ENCODE peak calls at places on chromosome 13, in six cellular contexts. E is sigmoid colon, X is progenitor cell of endocrine pancreas, H is IMR-90, M is testis, N is dorsolateral prefrontal cortex. L is an unnamed sample.

GRCh38 chr13:114152831-114153371 is 20.5 kb upstream of the RASA3 start:
- DNase-seq in H (no peak), X (no peak), N (no peak), E (no peak), M (no peak), L (no peak)

GRCh38 chr13:111480976-111481375 is 160.5 kb downstream of the TEX29 start:
- DNase-seq in N (no peak), M (no peak), E (no peak), X (no peak), H (no peak), L (no peak)

GRCh38 chr13:44331912-44332840 is 41.4 kb upstream of the SERP2 start:
- DNase-seq in H (peak; percentile 84), M (peak; percentile 76), E (peak; percentile 95), X (no peak), N (peak; percentile 53), L (no peak)

GRCh38 chr13:80973721-80974120 is 632.8 kb upstream of the SPRY2 start:
- DNase-seq in X (no peak), E (no peak), M (no peak), H (no peak), N (no peak), L (no peak)

GRCh38 chr13:84645196-84646071 is 763.2 kb upstream of the SLITRK1 start:
- DNase-seq in X (no peak), N (no peak), M (no peak), H (peak; percentile 71), E (no peak), L (no peak)

GRCh38 chr13:99981115-99982020 is at the start of gene ZIC2:
- DNase-seq in X (no peak), N (no peak), H (no peak), M (no peak), E (no peak), L (no peak)

GRCh38 chr13:41651413-41652068 is 194.2 kb downstream of the RGCC start:
- DNase-seq in H (no peak), N (no peak), X (no peak), E (no peak), M (no peak), L (no peak)

GRCh38 chr13:112545866-112546265 is 42.1 kb downstream of the TUBGCP3 start:
- DNase-seq in X (no peak), H (peak; percentile 92), E (no peak), M (no peak), N (no peak), L (no peak)

GRCh38 chr13:50893211-50893852 is 16.3 kb upstream of the RNASEH2B start:
- DNase-seq in X (no peak), E (no peak), M (no peak), N (no peak), H (peak; percentile 19), L (no peak)

GRCh38 chr13:68125087-68125480 is 894.9 kb upstream of the PCDH9 start:
- DNase-seq in E (no peak), M (no peak), N (no peak), X (no peak), H (no peak), L (no peak)

GRCh38 chr13:110520431-110521295 is 40.9 kb downstream of the RAB20 start:
- DNase-seq in N (no peak), H (peak; percentile 53), M (peak; percentile 89), E (peak; percentile 94), X (no peak), L (no peak)

DNA sequence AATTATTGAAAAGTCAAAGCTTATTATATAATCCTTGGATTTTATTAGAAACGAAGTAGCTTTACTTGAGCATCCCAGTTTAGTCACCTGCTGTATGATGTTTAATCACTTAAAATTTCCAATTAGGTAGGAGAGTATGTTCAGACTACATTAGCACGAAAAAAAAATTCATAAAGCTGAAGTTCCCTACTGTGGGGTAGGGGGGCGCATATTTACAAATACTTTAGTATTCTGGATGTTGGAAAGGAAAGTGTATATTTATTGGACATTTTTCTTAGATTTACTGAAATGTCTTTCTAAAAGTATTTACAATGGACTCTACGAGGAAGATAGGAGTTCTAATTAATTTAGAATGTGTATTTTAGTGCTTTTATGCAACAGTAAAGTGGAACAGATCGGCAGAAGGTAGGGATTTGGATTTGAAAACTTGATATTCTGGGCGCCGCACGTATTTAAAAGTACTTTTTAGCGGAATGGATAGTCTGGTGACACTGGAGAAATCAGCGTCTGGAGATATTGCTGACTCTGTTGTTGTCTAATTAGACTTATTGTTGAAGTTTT is 1.9 kb downstream of the CDK8 start:
- DNase-seq in X (no peak), N (no peak), H (peak; percentile 4), M (no peak), E (no peak), L (no peak)
- TF ChIP-seq CTCF in X (peak; percentile 43), N (no peak), H (peak; percentile 31), M (peak; percentile 26), E (no peak), L (peak; percentile 37)

DNA sequence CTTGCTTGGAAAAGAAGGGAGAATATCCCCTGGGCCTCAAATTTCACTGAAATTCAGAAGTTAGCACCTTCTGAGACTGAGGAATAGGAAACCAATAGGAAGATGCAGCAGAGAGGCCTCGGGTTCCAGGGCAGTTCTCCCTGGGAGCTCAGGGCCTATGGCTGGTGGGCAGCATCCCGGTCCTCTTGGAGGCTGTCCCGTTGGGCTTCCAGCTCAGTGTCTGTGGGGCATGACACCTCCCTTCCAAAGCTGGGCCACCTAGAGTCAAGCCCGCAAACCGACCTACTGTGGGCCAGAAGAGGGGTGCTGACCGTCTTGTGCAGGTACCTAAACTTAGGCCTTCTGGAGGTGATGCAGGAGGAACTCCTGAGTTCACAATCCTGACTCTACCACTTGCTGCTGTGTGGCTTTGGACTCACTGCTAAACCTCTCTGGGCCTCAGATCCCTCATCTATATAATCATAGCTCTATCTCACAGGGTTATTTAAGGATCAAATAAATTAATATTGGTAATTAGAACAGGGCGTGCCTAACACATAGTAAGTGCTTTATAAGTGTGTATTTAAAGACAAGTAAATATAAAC is 17.1 kb downstream of the SIAH3 start:
- DNase-seq in M (no peak), E (no peak), N (no peak), X (no peak), H (no peak), L (no peak)
- TF ChIP-seq CTCF in M (no peak), E (no peak), N (no peak), X (no peak), H (no peak), L (no peak)

GRCh38 chr13:108325863-108326262 is 56.3 kb downstream of the TNFSF13B start:
- DNase-seq in M (no peak), E (no peak), H (no peak), N (no peak), X (no peak), L (no peak)

GRCh38 chr13:108326318-108326717 is 56.8 kb downstream of the TNFSF13B start:
- DNase-seq in N (no peak), H (no peak), E (no peak), M (no peak), X (no peak), L (no peak)

GRCh38 chr13:108322206-108322824 is 52.8 kb downstream of the TNFSF13B start:
- DNase-seq in N (no peak), E (no peak), H (peak; percentile 52), M (no peak), X (no peak), L (no peak)
- TF ChIP-seq CTCF in N (peak; percentile 75), E (peak; percentile 60), H (peak; percentile 82), M (peak; percentile 73), X (peak; percentile 92), L (peak; percentile 88)

DNA sequence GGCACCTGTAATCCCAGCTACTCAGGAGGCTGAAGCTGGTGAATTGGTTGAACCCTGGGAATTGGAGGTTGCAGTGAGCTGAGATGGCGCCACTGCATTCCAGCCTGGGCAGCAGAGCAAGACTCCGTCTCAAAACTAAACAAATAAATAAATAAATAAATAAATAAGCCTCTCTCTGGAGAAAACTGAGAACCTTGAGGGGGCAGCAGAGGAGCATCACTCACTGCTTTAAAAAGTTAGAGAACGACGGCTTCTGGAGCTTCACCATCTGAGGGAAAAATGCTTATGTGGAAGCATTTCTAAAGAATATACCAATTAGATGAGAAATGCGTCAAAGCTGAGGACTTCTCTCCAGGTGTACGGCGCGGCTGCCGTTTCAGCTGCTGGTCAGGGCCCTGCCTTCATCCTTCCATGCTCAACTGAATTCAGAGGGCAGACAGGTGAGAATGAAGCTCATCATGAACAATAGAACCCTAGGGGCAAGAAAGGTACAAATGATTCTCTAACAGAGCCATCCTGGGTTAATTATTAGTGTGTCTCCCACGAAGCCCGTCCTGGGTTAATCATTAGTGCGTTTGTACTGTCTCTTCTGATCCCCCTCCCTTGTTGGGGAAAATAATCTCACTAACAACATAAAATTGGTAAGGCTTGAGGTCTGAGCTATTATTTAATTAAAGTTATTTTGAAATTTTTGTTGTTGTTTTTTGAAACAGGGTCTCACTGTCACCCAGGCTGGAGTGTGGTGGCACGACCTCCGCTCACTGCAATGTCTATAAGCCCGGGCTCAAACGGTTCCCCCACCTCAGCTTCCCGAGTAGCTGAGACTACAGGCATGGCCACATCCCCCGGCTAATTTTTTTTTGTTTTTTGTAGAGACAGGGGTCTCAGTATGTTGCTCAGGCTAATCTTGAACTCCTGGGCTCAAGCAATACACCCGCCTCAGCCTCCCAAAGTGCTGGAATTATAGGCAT is 80.1 kb downstream of the IPO5 start:
- DNase-seq in E (no peak), H (peak; percentile 44), X (no peak), N (no peak), M (peak; percentile 52), L (no peak)
- TF ChIP-seq CTCF in E (no peak), H (peak; percentile 41), X (peak; percentile 48), N (no peak), M (peak; percentile 25), L (no peak)

DNA sequence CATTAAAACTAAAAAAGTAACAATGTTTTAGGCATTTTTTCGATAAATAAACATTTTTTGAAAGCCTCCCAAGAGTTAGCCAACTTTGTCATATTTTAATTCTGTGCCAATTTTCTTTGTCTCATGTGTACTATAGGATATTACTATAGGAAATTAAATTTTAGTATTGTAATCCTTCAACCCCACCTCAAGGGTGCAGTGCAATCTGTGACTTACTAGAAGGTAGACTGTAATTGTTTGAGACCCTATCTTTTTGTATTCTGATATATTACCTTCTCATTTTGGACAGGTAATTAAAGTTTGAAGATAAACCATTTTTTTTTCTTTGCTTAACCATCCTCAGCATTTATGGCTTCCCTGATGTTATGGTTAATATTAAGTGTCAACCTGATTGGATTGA is 457.8 kb downstream of the PCDH20 start:
- DNase-seq in X (no peak), H (no peak), M (no peak), N (no peak), E (no peak), L (no peak)
- TF ChIP-seq CTCF in X (no peak), H (no peak), M (no peak), N (peak; percentile 8), E (no peak), L (no peak)

GRCh38 chr13:54185785-54186184 is 1157.2 kb downstream of the OLFM4 start:
- DNase-seq in N (no peak), M (no peak), X (no peak), E (no peak), H (no peak), L (no peak)
- TF ChIP-seq CTCF in N (no peak), M (no peak), X (peak; percentile 53), E (no peak), H (no peak), L (no peak)